ENCODE peak calls at places on chromosomes 3 and 15, in six cellular contexts. F is neural crest cell; Q is activated CD4-positive, alpha-beta T cell treated with anti-CD3 and anti-CD28 coated beads, Interleukin-2, amount 50 U/mL, for 1 hour; Z is NCI-H774; O is activated T-helper 1 cell treated with Interleukin-2 at 50 U/mL for 16 hours; A is neuronal stem cell. U is an unnamed sample.

GRCh38 chr15:40857601-40858351 is 13.9 kb downstream of the SPINT1 start:
- DNase-seq in A (peak), Q (peak), O (peak), F (peak), Z (peak), U (peak)

GRCh38 chr3:162111861-162112260 is 615.3 kb downstream of the OTOL1 start:
- DNase-seq in Q (no peak), A (no peak), F (no peak), O (no peak), Z (no peak), U (no peak)

GRCh38 chr3:184381261-184382224 is 1.7 kb downstream of the CHRD start:
- DNase-seq in Z (no peak), Q (no peak), F (no peak), A (no peak), O (no peak), U (no peak)

GRCh38 chr3:159265705-159266104 is 463.9 kb downstream of the MFSD1 start:
- DNase-seq in Z (no peak), A (no peak), O (no peak), Q (no peak), F (no peak), U (no peak)

GRCh38 chr3:12994607-12995388 is 78.4 kb downstream of the IQSEC1 start:
- DNase-seq in F (peak), Q (peak), Z (peak), A (peak), O (peak), U (peak)

GRCh38 chr3:20503394-20504082 is 317.5 kb upstream of the SGO1 start:
- DNase-seq in Z (no peak), Q (no peak), F (no peak), A (no peak), O (no peak), U (no peak)

GRCh38 chr15:68819451-68820204 is 1.1 kb downstream of the ANP32A start:
- DNase-seq in A (peak), Z (no peak), Q (peak), O (peak), F (peak), U (no peak)

GRCh38 chr3:138227650-138228049 is 40.5 kb downstream of the ARMC8 start:
- DNase-seq in Z (no peak), F (no peak), O (no peak), Q (no peak), A (no peak), U (no peak)

GRCh38 chr3:193515884-193516438 is 38.7 kb downstream of the ATP13A4 start:
- DNase-seq in Z (no peak), A (no peak), Q (no peak), O (no peak), F (no peak), U (no peak)

GRCh38 chr3:31696009-31696297 is 163.2 kb downstream of the STT3B start:
- DNase-seq in O (no peak), Z (no peak), F (no peak), Q (no peak), A (no peak), U (no peak)

GRCh38 chr3:33636125-33636855 is 81.8 kb downstream of the CLASP2 start:
- DNase-seq in O (no peak), A (peak), Q (no peak), Z (no peak), F (no peak), U (peak)

GRCh38 chr3:99468918-99469317 is 169.5 kb upstream of the COL8A1 start:
- DNase-seq in Q (no peak), F (no peak), O (no peak), A (no peak), Z (no peak), U (no peak)

U was measured in naive thymus-derived CD4-positive, alpha-beta T cell.